ENCODE peak calls at places on chromosomes 11 and 22, in seven cellular contexts. One of them, this sample, is unnamed.

GRCh38 chr11:78830277-78830676 is 255.6 kb upstream of the NARS2 start:
- DNase-seq in K562: no peak
- DNase-seq in HepG2: no peak
- DNase-seq in HCT116: no peak
- DNase-seq in WTC11: peak; percentile 41
- DNase-seq in H1: no peak
- DNase-seq in GM12878: no peak
- DNase-seq in this sample: no peak

GRCh38 chr22:41919357-41920224 is 4.7 kb upstream of the SHISA8 start:
- DNase-seq in K562: peak; percentile 62
- DNase-seq in HepG2: no peak
- DNase-seq in HCT116: no peak
- DNase-seq in WTC11: peak; percentile 96
- DNase-seq in H1: peak; percentile 72
- DNase-seq in GM12878: peak; percentile 71
- DNase-seq in this sample: no peak

GRCh38 chr22:50470491-50470890 is 4.3 kb downstream of the SBF1 start:
- DNase-seq in K562: no peak
- DNase-seq in HepG2: no peak
- DNase-seq in HCT116: no peak
- DNase-seq in WTC11: no peak
- DNase-seq in H1: no peak
- DNase-seq in GM12878: no peak
- DNase-seq in this sample: no peak

GRCh38 chr11:58061813-58062212 is 31.1 kb downstream of the OR6Q1 start:
- DNase-seq in K562: no peak
- DNase-seq in HepG2: no peak
- DNase-seq in HCT116: no peak
- DNase-seq in WTC11: no peak
- DNase-seq in H1: no peak
- DNase-seq in GM12878: no peak
- DNase-seq in this sample: no peak

GRCh38 chr11:119339581-119340334 is 925 bp downstream of the C1QTNF5 start:
- DNase-seq in K562: peak; percentile 90
- DNase-seq in HepG2: peak; percentile 28
- DNase-seq in HCT116: no peak
- DNase-seq in WTC11: peak; percentile 85
- DNase-seq in H1: no peak
- DNase-seq in GM12878: no peak
- DNase-seq in this sample: peak; percentile 54

GRCh38 chr22:40635940-40636379 is 559 bp downstream of the MRTFA start:
- DNase-seq in K562: no peak
- DNase-seq in HepG2: no peak
- DNase-seq in HCT116: no peak
- DNase-seq in WTC11: peak; percentile 36
- DNase-seq in H1: no peak
- DNase-seq in GM12878: no peak
- DNase-seq in this sample: no peak

GRCh38 chr11:124756753-124757227 is 4.7 kb upstream of the VSIG2 start:
- DNase-seq in K562: no peak
- DNase-seq in HepG2: no peak
- DNase-seq in HCT116: no peak
- DNase-seq in WTC11: no peak
- DNase-seq in H1: no peak
- DNase-seq in GM12878: no peak
- DNase-seq in this sample: no peak

GRCh38 chr22:47914481-47915097 is 1152.1 kb downstream of the TBC1D22A start:
- DNase-seq in K562: peak; percentile 8
- DNase-seq in HepG2: no peak
- DNase-seq in HCT116: no peak
- DNase-seq in WTC11: no peak
- DNase-seq in H1: no peak
- DNase-seq in GM12878: no peak
- DNase-seq in this sample: no peak

GRCh38 chr11:77557553-77557952 is 32.2 kb upstream of the AQP11 start:
- DNase-seq in K562: no peak
- DNase-seq in HepG2: peak; percentile 33
- DNase-seq in HCT116: no peak
- DNase-seq in WTC11: peak; percentile 53
- DNase-seq in H1: peak; percentile 19
- DNase-seq in GM12878: no peak
- DNase-seq in this sample: peak; percentile 23

GRCh38 chr11:2382927-2383822 is 6.1 kb downstream of the CD81 start:
- DNase-seq in K562: no peak
- DNase-seq in HepG2: no peak
- DNase-seq in HCT116: no peak
- DNase-seq in WTC11: no peak
- DNase-seq in H1: no peak
- DNase-seq in GM12878: no peak
- DNase-seq in this sample: no peak

GRCh38 chr11:18749681-18750319 is 23.8 kb upstream of the IGSF22 start:
- DNase-seq in K562: no peak
- DNase-seq in HepG2: peak; percentile 25
- DNase-seq in HCT116: no peak
- DNase-seq in WTC11: peak; percentile 30
- DNase-seq in H1: no peak
- DNase-seq in GM12878: no peak
- DNase-seq in this sample: no peak

GRCh38 chr22:32637951-32638350 is 163.3 kb downstream of the FBXO7 start:
- DNase-seq in K562: no peak
- DNase-seq in HepG2: no peak
- DNase-seq in HCT116: no peak
- DNase-seq in WTC11: no peak
- DNase-seq in H1: no peak
- DNase-seq in GM12878: no peak
- DNase-seq in this sample: no peak

GRCh38 chr11:47184711-47185304 is 1.4 kb downstream of the PACSIN3 start:
- DNase-seq in K562: no peak
- DNase-seq in HepG2: peak; percentile 90
- DNase-seq in HCT116: no peak
- DNase-seq in WTC11: no peak
- DNase-seq in H1: no peak
- DNase-seq in GM12878: no peak
- DNase-seq in this sample: no peak

GRCh38 chr11:47186937-47187681 is 875 bp upstream of the PACSIN3 start:
- DNase-seq in K562: peak; percentile 34
- DNase-seq in HepG2: peak; percentile 64
- DNase-seq in HCT116: no peak
- DNase-seq in WTC11: peak; percentile 74
- DNase-seq in H1: no peak
- DNase-seq in GM12878: no peak
- DNase-seq in this sample: no peak

GRCh38 chr11:47185305-47186075 is 744 bp downstream of the PACSIN3 start:
- DNase-seq in K562: no peak
- DNase-seq in HepG2: peak; percentile 86
- DNase-seq in HCT116: no peak
- DNase-seq in WTC11: peak; percentile 89
- DNase-seq in H1: peak; percentile 91
- DNase-seq in GM12878: no peak
- DNase-seq in this sample: no peak

GRCh38 chr11:47187723-47188122 is 1.5 kb upstream of the PACSIN3 start:
- DNase-seq in K562: no peak
- DNase-seq in HepG2: no peak
- DNase-seq in HCT116: no peak
- DNase-seq in WTC11: no peak
- DNase-seq in H1: no peak
- DNase-seq in GM12878: no peak
- DNase-seq in this sample: no peak

GRCh38 chr11:47186076-47186936 is at the start of gene PACSIN3:
- DNase-seq in K562: peak; percentile 87
- DNase-seq in HepG2: peak; percentile 43
- DNase-seq in HCT116: no peak
- DNase-seq in WTC11: peak; percentile 69
- DNase-seq in H1: no peak
- DNase-seq in GM12878: no peak
- DNase-seq in this sample: peak; percentile 72
- TF ChIP-seq SP1 in K562: no peak
- TF ChIP-seq SP1 in HepG2: no peak
- TF ChIP-seq SP1 in HCT116: no peak
- TF ChIP-seq SP1 in WTC11: no peak
- TF ChIP-seq SP1 in H1: no peak
- TF ChIP-seq SP1 in GM12878: no peak
- TF ChIP-seq SP1 in this sample: no peak

GRCh38 chr11:8032122-8032521 is 45.0 kb downstream of the EIF3F start:
- DNase-seq in K562: no peak
- DNase-seq in HepG2: no peak
- DNase-seq in HCT116: no peak
- DNase-seq in WTC11: no peak
- DNase-seq in H1: no peak
- DNase-seq in GM12878: no peak
- DNase-seq in this sample: no peak
- TF ChIP-seq SP1 in K562: no peak
- TF ChIP-seq SP1 in HepG2: no peak
- TF ChIP-seq SP1 in HCT116: no peak
- TF ChIP-seq SP1 in WTC11: no peak
- TF ChIP-seq SP1 in H1: no peak
- TF ChIP-seq SP1 in GM12878: no peak
- TF ChIP-seq SP1 in this sample: no peak

DNA sequence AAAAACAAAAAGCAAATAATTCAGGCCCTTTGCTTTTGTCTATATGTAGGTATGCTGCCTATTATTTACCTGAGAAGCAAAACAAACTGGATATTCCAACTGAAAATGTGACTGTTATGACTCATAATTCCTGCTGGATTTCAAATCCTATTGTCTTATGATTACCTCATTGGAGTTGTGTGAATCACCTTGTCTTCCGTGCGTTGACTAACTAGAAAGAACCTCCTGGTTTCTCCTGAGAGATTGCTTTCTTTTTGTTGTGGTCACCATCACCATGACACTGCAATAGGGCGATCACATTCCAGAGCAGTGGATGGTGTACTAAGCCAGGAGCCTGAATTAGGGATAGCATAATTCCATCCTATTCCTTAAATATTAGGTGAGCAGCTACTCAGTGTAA is 23.0 kb upstream of the EXPH5 start:
- DNase-seq in K562: no peak
- DNase-seq in HepG2: peak; percentile 49
- DNase-seq in HCT116: peak; percentile 96
- DNase-seq in WTC11: no peak
- DNase-seq in H1: no peak
- DNase-seq in GM12878: no peak
- DNase-seq in this sample: no peak
- TF ChIP-seq SP1 in K562: no peak
- TF ChIP-seq SP1 in HepG2: no peak
- TF ChIP-seq SP1 in HCT116: peak; percentile 97
- TF ChIP-seq SP1 in WTC11: no peak
- TF ChIP-seq SP1 in H1: no peak
- TF ChIP-seq SP1 in GM12878: no peak
- TF ChIP-seq SP1 in this sample: no peak

DNA sequence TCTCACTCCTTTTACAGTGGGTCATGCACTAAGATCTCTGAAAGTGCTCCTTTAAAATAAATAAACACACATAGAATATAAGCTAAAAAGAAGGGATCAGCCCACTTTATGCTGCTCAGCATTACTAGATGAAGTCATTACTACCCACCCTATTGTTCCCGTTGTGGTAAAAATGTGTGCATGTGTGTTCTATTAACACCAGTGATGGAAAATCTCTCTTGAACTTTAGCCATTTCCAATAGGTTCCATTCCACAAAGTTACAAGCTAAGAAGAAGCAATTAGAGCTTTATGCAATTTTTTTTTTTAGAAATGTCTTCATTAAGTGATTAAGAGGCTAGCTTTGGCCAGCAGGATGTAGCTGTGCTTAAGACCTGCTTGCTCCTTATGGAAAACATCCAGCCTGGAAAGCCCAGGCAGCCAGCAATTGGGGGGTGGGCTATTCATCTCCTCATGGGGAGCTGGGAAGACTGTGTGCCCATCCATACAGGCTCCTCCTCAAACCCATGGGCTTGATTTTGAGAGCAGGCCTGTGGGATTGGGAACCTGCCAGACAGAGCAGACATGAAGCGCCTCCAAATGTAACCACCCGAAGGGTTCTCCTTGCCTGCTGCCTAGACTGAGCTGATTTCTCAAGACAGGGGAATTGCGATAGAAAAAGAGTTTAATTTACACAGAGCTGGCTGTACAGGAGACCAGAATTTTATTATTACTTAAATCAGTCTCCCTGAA is 92.9 kb upstream of the PARVA start:
- DNase-seq in K562: no peak
- DNase-seq in HepG2: no peak
- DNase-seq in HCT116: no peak
- DNase-seq in WTC11: no peak
- DNase-seq in H1: no peak
- DNase-seq in GM12878: no peak
- DNase-seq in this sample: no peak
- TF ChIP-seq SP1 in K562: no peak
- TF ChIP-seq SP1 in HepG2: no peak
- TF ChIP-seq SP1 in HCT116: no peak
- TF ChIP-seq SP1 in WTC11: no peak
- TF ChIP-seq SP1 in H1: no peak
- TF ChIP-seq SP1 in GM12878: no peak
- TF ChIP-seq SP1 in this sample: no peak

GRCh38 chr22:27329966-27330645 is 471.4 kb downstream of the MN1 start:
- DNase-seq in K562: no peak
- DNase-seq in HepG2: no peak
- DNase-seq in HCT116: no peak
- DNase-seq in WTC11: no peak
- DNase-seq in H1: no peak
- DNase-seq in GM12878: no peak
- DNase-seq in this sample: no peak
- TF ChIP-seq SP1 in K562: no peak
- TF ChIP-seq SP1 in HepG2: no peak
- TF ChIP-seq SP1 in HCT116: no peak
- TF ChIP-seq SP1 in WTC11: no peak
- TF ChIP-seq SP1 in H1: no peak
- TF ChIP-seq SP1 in GM12878: no peak
- TF ChIP-seq SP1 in this sample: no peak

GRCh38 chr11:12811861-12812260 is 137.6 kb downstream of the TEAD1 start:
- DNase-seq in K562: no peak
- DNase-seq in HepG2: no peak
- DNase-seq in HCT116: no peak
- DNase-seq in WTC11: no peak
- DNase-seq in H1: no peak
- DNase-seq in GM12878: no peak
- DNase-seq in this sample: no peak

GRCh38 chr11:12815150-12815523 is 140.9 kb downstream of the TEAD1 start:
- DNase-seq in K562: no peak
- DNase-seq in HepG2: no peak
- DNase-seq in HCT116: no peak
- DNase-seq in WTC11: no peak
- DNase-seq in H1: no peak
- DNase-seq in GM12878: no peak
- DNase-seq in this sample: no peak

GRCh38 chr11:12810497-12810896 is 136.3 kb downstream of the TEAD1 start:
- DNase-seq in K562: peak; percentile 69
- DNase-seq in HepG2: no peak
- DNase-seq in HCT116: no peak
- DNase-seq in WTC11: no peak
- DNase-seq in H1: no peak
- DNase-seq in GM12878: no peak
- DNase-seq in this sample: no peak

GRCh38 chr11:12813371-12814225 is 139.4 kb downstream of the TEAD1 start:
- DNase-seq in K562: peak; percentile 16
- DNase-seq in HepG2: no peak
- DNase-seq in HCT116: no peak
- DNase-seq in WTC11: no peak
- DNase-seq in H1: no peak
- DNase-seq in GM12878: no peak
- DNase-seq in this sample: no peak

GRCh38 chr11:12812849-12813248 is 138.6 kb downstream of the TEAD1 start:
- DNase-seq in K562: peak; percentile 82
- DNase-seq in HepG2: no peak
- DNase-seq in HCT116: no peak
- DNase-seq in WTC11: no peak
- DNase-seq in H1: no peak
- DNase-seq in GM12878: no peak
- DNase-seq in this sample: no peak
- TF ChIP-seq SP1 in K562: no peak
- TF ChIP-seq SP1 in HepG2: no peak
- TF ChIP-seq SP1 in HCT116: no peak
- TF ChIP-seq SP1 in WTC11: no peak
- TF ChIP-seq SP1 in H1: no peak
- TF ChIP-seq SP1 in GM12878: no peak
- TF ChIP-seq SP1 in this sample: no peak

GRCh38 chr22:25368271-25368670 is 148.8 kb downstream of the CRYBB2 start:
- DNase-seq in K562: no peak
- DNase-seq in HepG2: no peak
- DNase-seq in HCT116: no peak
- DNase-seq in WTC11: no peak
- DNase-seq in H1: no peak
- DNase-seq in GM12878: no peak
- DNase-seq in this sample: no peak
- TF ChIP-seq SP1 in K562: no peak
- TF ChIP-seq SP1 in HepG2: no peak
- TF ChIP-seq SP1 in HCT116: no peak
- TF ChIP-seq SP1 in WTC11: no peak
- TF ChIP-seq SP1 in H1: no peak
- TF ChIP-seq SP1 in GM12878: no peak
- TF ChIP-seq SP1 in this sample: no peak

This sample was measured in HEK293T.